ENCODE peak calls at places on chromosome 7, in nine cellular contexts. B is nephron progenitor cell; V is Calu3; D is AG04450; A is heart left ventricle; C is CD8-positive, alpha-beta T cell; X is BE2C; U is GM10248; R is A549. I is an unnamed sample.
A peak's percentile ranks its signal among the peaks of the same experiment; 100 is the strongest.

GRCh38 chr7:29606287-29606721 is 42.7 kb downstream of the PRR15 start:
- DNase-seq in V (peak; percentile 63), X (no peak), R (peak; percentile 50), A (no peak), C (no peak), B (no peak), D (no peak), U (no peak), I (no peak)

GRCh38 chr7:152144557-152145245 is 119.2 kb downstream of the GALNT11 start:
- DNase-seq in A (no peak), R (no peak), B (no peak), U (no peak), X (no peak), D (no peak), V (no peak), C (no peak), I (no peak)

GRCh38 chr7:3649678-3650445 is 348.8 kb downstream of the SDK1 start:
- DNase-seq in D (no peak), X (no peak), B (no peak), U (no peak), A (no peak), V (no peak), R (no peak), C (no peak), I (no peak)

GRCh38 chr7:150383710-150384397 is 4.7 kb downstream of the ZNF775 start:
- DNase-seq in U (no peak), V (no peak), B (peak; percentile 73), D (no peak), A (no peak), C (no peak), X (peak; percentile 51), R (no peak), I (no peak)

GRCh38 chr7:100567045-100567730 is 6.5 kb downstream of the SAP25 start:
- DNase-seq in U (no peak), X (peak; percentile 17), V (no peak), D (no peak), R (no peak), C (no peak), A (no peak), B (no peak), I (no peak)

GRCh38 chr7:47690902-47691558 is 109.1 kb upstream of the TNS3 start:
- DNase-seq in R (no peak), D (peak; percentile 48), X (no peak), V (no peak), U (no peak), B (no peak), C (no peak), A (no peak), I (no peak)

GRCh38 chr7:100215895-100216294 is 3.9 kb upstream of the PVRIG start:
- DNase-seq in A (peak; percentile 30), D (no peak), R (no peak), V (no peak), B (no peak), C (no peak), U (no peak), X (no peak), I (no peak)

GRCh38 chr7:76234931-76235441 is 33.3 kb downstream of the SRRM3 start:
- DNase-seq in X (peak; percentile 39), R (peak; percentile 66), B (peak; percentile 98), U (peak; percentile 88), D (peak; percentile 36), V (peak; percentile 63), C (peak; percentile 44), A (peak; percentile 44), I (no peak)

GRCh38 chr7:37352974-37353948 is 95.4 kb downstream of the ELMO1 start:
- DNase-seq in R (no peak), X (peak; percentile 21), V (peak; percentile 61), C (peak; percentile 43), A (peak; percentile 21), U (peak; percentile 58), B (no peak), D (no peak), I (no peak)

GRCh38 chr7:1848911-1849311 is 178.8 kb downstream of the ELFN1 start:
- DNase-seq in X (no peak), D (no peak), U (no peak), B (no peak), V (no peak), A (no peak), C (no peak), R (no peak), I (peak; percentile 58)

GRCh38 chr7:149865437-149865836 is 8.3 kb upstream of the ATP6V0E2 start:
- DNase-seq in U (no peak), X (no peak), B (no peak), C (peak; percentile 65), V (no peak), A (no peak), D (no peak), R (no peak), I (no peak)

GRCh38 chr7:90999989-91000979 is 263.9 kb upstream of the FZD1 start:
- DNase-seq in U (no peak), A (no peak), V (no peak), D (peak; percentile 7), X (no peak), R (no peak), C (no peak), B (no peak), I (no peak)

GRCh38 chr7:131302876-131303707 is 24.6 kb upstream of the MKLN1 start:
- DNase-seq in U (peak; percentile 30), B (no peak), V (peak; percentile 50), D (no peak), C (no peak), X (no peak), A (no peak), R (peak; percentile 28), I (no peak)

DNA sequence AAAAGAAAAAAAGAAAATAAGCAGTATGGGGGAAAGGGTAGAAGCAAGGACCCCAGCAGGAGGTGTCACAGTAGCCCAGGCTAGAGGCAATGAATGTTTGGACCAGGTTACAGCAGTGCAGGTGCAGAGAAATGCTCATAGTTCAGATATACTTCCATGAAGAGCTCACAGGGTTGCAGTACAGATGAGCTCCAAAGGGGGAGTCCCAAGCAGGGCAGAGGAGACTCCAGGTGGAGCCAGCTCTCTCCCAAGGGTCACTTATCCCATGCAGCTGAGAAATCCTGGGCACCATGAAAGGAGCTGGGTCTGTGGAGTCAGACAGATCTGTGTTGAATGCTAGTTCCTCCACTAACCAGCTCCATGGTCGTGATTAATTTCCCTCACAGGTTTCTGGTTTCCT is 174.9 kb downstream of the C7orf25 start:
- DNase-seq in U (no peak), C (no peak), X (no peak), D (no peak), R (peak; percentile 14), B (no peak), V (no peak), A (no peak), I (no peak)
- TF ChIP-seq CTCF in U (no peak), C (no peak), X (no peak), D (no peak), R (no peak), B (peak; percentile 12), V (no peak), A (no peak), I (peak; percentile 36)

DNA sequence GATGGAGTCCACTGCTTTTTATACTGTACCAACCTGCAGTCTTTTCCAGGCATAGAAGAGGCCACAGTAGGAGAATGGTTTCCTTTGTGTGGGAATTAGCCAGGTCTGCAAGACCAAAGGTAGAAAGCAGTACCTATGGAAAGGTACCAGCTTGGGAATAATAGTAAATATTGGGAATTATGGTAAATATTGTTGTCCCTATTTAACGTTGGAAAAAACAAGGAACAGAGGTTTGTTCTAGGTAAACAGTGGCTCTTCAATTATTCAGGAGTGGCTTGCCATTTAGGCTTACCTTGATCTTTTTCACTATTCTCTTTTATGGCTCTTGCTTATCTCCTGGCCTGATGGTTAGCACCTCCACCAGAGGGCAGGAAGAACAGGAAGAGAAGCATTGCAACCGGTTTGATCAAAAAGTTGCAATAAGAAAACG is 43.9 kb upstream of the GSAP start:
- DNase-seq in U (no peak), A (no peak), D (no peak), X (no peak), C (no peak), B (no peak), R (no peak), V (no peak), I (no peak)
- TF ChIP-seq CTCF in U (peak; percentile 7), A (no peak), D (no peak), X (peak; percentile 11), C (no peak), B (no peak), R (peak; percentile 47), V (no peak), I (no peak)

GRCh38 chr7:115356139-115356746 is 434.3 kb downstream of the MDFIC start:
- DNase-seq in X (no peak), B (no peak), V (peak; percentile 14), U (no peak), C (no peak), R (no peak), D (no peak), A (no peak), I (no peak)
- TF ChIP-seq CTCF in X (peak; percentile 52), B (peak; percentile 40), V (peak; percentile 40), U (peak; percentile 29), C (no peak), R (peak; percentile 53), D (peak; percentile 57), A (peak; percentile 38), I (peak; percentile 90)

GRCh38 chr7:93461350-93461749 is 113.2 kb downstream of the CALCR start:
- DNase-seq in D (no peak), U (no peak), C (no peak), B (no peak), V (no peak), A (no peak), X (no peak), R (no peak), I (no peak)
- TF ChIP-seq CTCF in D (no peak), U (no peak), C (no peak), B (no peak), V (no peak), A (no peak), X (no peak), R (no peak), I (peak; percentile 49)

GRCh38 chr7:26843696-26844095 is 20.7 kb downstream of the SKAP2 start:
- DNase-seq in R (no peak), A (no peak), B (no peak), X (no peak), U (no peak), C (no peak), V (no peak), D (no peak), I (no peak)
- TF ChIP-seq CTCF in R (peak; percentile 40), A (no peak), B (peak; percentile 16), X (peak; percentile 10), U (no peak), C (no peak), V (no peak), D (peak; percentile 40), I (peak; percentile 45)

GRCh38 chr7:121045090-121045489 is 56.6 kb downstream of the CPED1 start:
- DNase-seq in C (no peak), X (no peak), A (no peak), D (no peak), R (no peak), V (no peak), U (no peak), B (no peak), I (no peak)
- TF ChIP-seq CTCF in C (no peak), X (no peak), A (no peak), D (no peak), R (no peak), V (no peak), U (no peak), B (no peak), I (no peak)